ENCODE peak calls at places on chromosomes 16 and 17, in eight cellular contexts. One of them, this sample, is unnamed.
A peak's percentile ranks its signal among the peaks of the same experiment; 100 is the strongest.

GRCh38 chr17:1495265-1495664 is 2.8 kb upstream of the MYO1C start:
- DNase-seq in RWPE2: no peak
- DNase-seq in breast epithelium: peak; percentile 97
- DNase-seq in nephron progenitor cell: no peak
- DNase-seq in adrenal gland: no peak
- DNase-seq in lower leg skin: no peak
- DNase-seq in A549: no peak
- DNase-seq in endothelial cell: no peak
- DNase-seq in this sample: no peak

GRCh38 chr17:57744195-57745170 is 616 bp downstream of the CCDC182 start:
- DNase-seq in RWPE2: no peak
- DNase-seq in breast epithelium: no peak
- DNase-seq in nephron progenitor cell: no peak
- DNase-seq in adrenal gland: no peak
- DNase-seq in lower leg skin: no peak
- DNase-seq in A549: no peak
- DNase-seq in endothelial cell: no peak
- DNase-seq in this sample: no peak

GRCh38 chr16:727291-727977 is 528 bp downstream of the HAGHL start:
- DNase-seq in RWPE2: no peak
- DNase-seq in breast epithelium: no peak
- DNase-seq in nephron progenitor cell: no peak
- DNase-seq in adrenal gland: no peak
- DNase-seq in lower leg skin: no peak
- DNase-seq in A549: no peak
- DNase-seq in endothelial cell: no peak
- DNase-seq in this sample: no peak

GRCh38 chr16:66248096-66248495 is 118.4 kb upstream of the CDH5 start:
- DNase-seq in RWPE2: no peak
- DNase-seq in breast epithelium: no peak
- DNase-seq in nephron progenitor cell: no peak
- DNase-seq in adrenal gland: peak; percentile 57
- DNase-seq in lower leg skin: peak; percentile 78
- DNase-seq in A549: no peak
- DNase-seq in endothelial cell: no peak
- DNase-seq in this sample: peak; percentile 32

GRCh38 chr17:50200447-50201225 is 795 bp downstream of the COL1A1 start:
- DNase-seq in RWPE2: no peak
- DNase-seq in breast epithelium: peak; percentile 91
- DNase-seq in nephron progenitor cell: peak; percentile 92
- DNase-seq in adrenal gland: peak; percentile 93
- DNase-seq in lower leg skin: peak; percentile 92
- DNase-seq in A549: peak; percentile 95
- DNase-seq in endothelial cell: peak; percentile 84
- DNase-seq in this sample: peak; percentile 94

GRCh38 chr17:40820228-40820838 is 2.1 kb downstream of the KRT10 start:
- DNase-seq in RWPE2: no peak
- DNase-seq in breast epithelium: no peak
- DNase-seq in nephron progenitor cell: no peak
- DNase-seq in adrenal gland: no peak
- DNase-seq in lower leg skin: no peak
- DNase-seq in A549: no peak
- DNase-seq in endothelial cell: no peak
- DNase-seq in this sample: no peak

GRCh38 chr17:17739388-17740066 is 58.3 kb downstream of the RAI1 start:
- DNase-seq in RWPE2: no peak
- DNase-seq in breast epithelium: no peak
- DNase-seq in nephron progenitor cell: no peak
- DNase-seq in adrenal gland: peak; percentile 78
- DNase-seq in lower leg skin: no peak
- DNase-seq in A549: peak; percentile 88
- DNase-seq in endothelial cell: no peak
- DNase-seq in this sample: no peak

GRCh38 chr16:52212841-52213240 is 334.1 kb downstream of the TOX3 start:
- DNase-seq in RWPE2: no peak
- DNase-seq in breast epithelium: no peak
- DNase-seq in nephron progenitor cell: no peak
- DNase-seq in adrenal gland: no peak
- DNase-seq in lower leg skin: no peak
- DNase-seq in A549: no peak
- DNase-seq in endothelial cell: no peak
- DNase-seq in this sample: no peak

GRCh38 chr17:72556944-72557826 is 436.4 kb downstream of the SOX9 start:
- DNase-seq in RWPE2: peak; percentile 83
- DNase-seq in breast epithelium: peak; percentile 38
- DNase-seq in nephron progenitor cell: peak; percentile 78
- DNase-seq in adrenal gland: peak; percentile 76
- DNase-seq in lower leg skin: peak; percentile 54
- DNase-seq in A549: peak; percentile 93
- DNase-seq in endothelial cell: peak; percentile 79
- DNase-seq in this sample: peak; percentile 76

GRCh38 chr16:88662222-88662842 is 559 bp downstream of the MVD start:
- DNase-seq in RWPE2: no peak
- DNase-seq in breast epithelium: no peak
- DNase-seq in nephron progenitor cell: peak; percentile 36
- DNase-seq in adrenal gland: no peak
- DNase-seq in lower leg skin: no peak
- DNase-seq in A549: no peak
- DNase-seq in endothelial cell: no peak
- DNase-seq in this sample: no peak

GRCh38 chr16:19696961-19697360 is 21.1 kb downstream of the KNOP1 start:
- DNase-seq in RWPE2: no peak
- DNase-seq in breast epithelium: no peak
- DNase-seq in nephron progenitor cell: no peak
- DNase-seq in adrenal gland: no peak
- DNase-seq in lower leg skin: no peak
- DNase-seq in A549: no peak
- DNase-seq in endothelial cell: no peak
- DNase-seq in this sample: no peak

GRCh38 chr17:70772761-70773160 is 603.4 kb downstream of the KCNJ2 start:
- DNase-seq in RWPE2: no peak
- DNase-seq in breast epithelium: no peak
- DNase-seq in nephron progenitor cell: no peak
- DNase-seq in adrenal gland: no peak
- DNase-seq in lower leg skin: no peak
- DNase-seq in A549: no peak
- DNase-seq in endothelial cell: no peak
- DNase-seq in this sample: no peak

GRCh38 chr17:3843935-3844516 is 2.0 kb downstream of the NCBP3 start:
- DNase-seq in RWPE2: no peak
- DNase-seq in breast epithelium: no peak
- DNase-seq in nephron progenitor cell: peak; percentile 36
- DNase-seq in adrenal gland: peak; percentile 52
- DNase-seq in lower leg skin: no peak
- DNase-seq in A549: peak; percentile 87
- DNase-seq in endothelial cell: peak; percentile 52
- DNase-seq in this sample: no peak

GRCh38 chr16:84791088-84791487 is 28.7 kb upstream of the CRISPLD2 start:
- DNase-seq in RWPE2: no peak
- DNase-seq in breast epithelium: no peak
- DNase-seq in nephron progenitor cell: no peak
- DNase-seq in adrenal gland: no peak
- DNase-seq in lower leg skin: no peak
- DNase-seq in A549: no peak
- DNase-seq in endothelial cell: no peak
- DNase-seq in this sample: no peak

GRCh38 chr17:39027037-39027436 is 59.8 kb upstream of the FBXO47 start:
- DNase-seq in RWPE2: no peak
- DNase-seq in breast epithelium: peak; percentile 40
- DNase-seq in nephron progenitor cell: peak; percentile 58
- DNase-seq in adrenal gland: peak; percentile 54
- DNase-seq in lower leg skin: peak; percentile 69
- DNase-seq in A549: peak; percentile 40
- DNase-seq in endothelial cell: peak; percentile 15
- DNase-seq in this sample: no peak

GRCh38 chr16:85774136-85774535 is 23.2 kb upstream of the C16orf74 start:
- DNase-seq in RWPE2: no peak
- DNase-seq in breast epithelium: no peak
- DNase-seq in nephron progenitor cell: no peak
- DNase-seq in adrenal gland: no peak
- DNase-seq in lower leg skin: no peak
- DNase-seq in A549: no peak
- DNase-seq in endothelial cell: no peak
- DNase-seq in this sample: no peak

GRCh38 chr17:21239680-21240374 is 13.4 kb downstream of the NATD1 start:
- DNase-seq in RWPE2: no peak
- DNase-seq in breast epithelium: no peak
- DNase-seq in nephron progenitor cell: peak; percentile 24
- DNase-seq in adrenal gland: no peak
- DNase-seq in lower leg skin: no peak
- DNase-seq in A549: peak; percentile 84
- DNase-seq in endothelial cell: peak; percentile 21
- DNase-seq in this sample: no peak

GRCh38 chr16:77480671-77481315 is 46.0 kb upstream of the ADAMTS18 start:
- DNase-seq in RWPE2: no peak
- DNase-seq in breast epithelium: no peak
- DNase-seq in nephron progenitor cell: no peak
- DNase-seq in adrenal gland: no peak
- DNase-seq in lower leg skin: no peak
- DNase-seq in A549: no peak
- DNase-seq in endothelial cell: no peak
- DNase-seq in this sample: no peak

GRCh38 chr16:78537511-78537910 is 438.1 kb downstream of the WWOX start:
- DNase-seq in RWPE2: no peak
- DNase-seq in breast epithelium: no peak
- DNase-seq in nephron progenitor cell: no peak
- DNase-seq in adrenal gland: no peak
- DNase-seq in lower leg skin: no peak
- DNase-seq in A549: no peak
- DNase-seq in endothelial cell: no peak
- DNase-seq in this sample: no peak

GRCh38 chr17:55770220-55770870 is 19.5 kb downstream of the PCTP start:
- DNase-seq in RWPE2: no peak
- DNase-seq in breast epithelium: no peak
- DNase-seq in nephron progenitor cell: peak; percentile 14
- DNase-seq in adrenal gland: no peak
- DNase-seq in lower leg skin: no peak
- DNase-seq in A549: peak; percentile 84
- DNase-seq in endothelial cell: no peak
- DNase-seq in this sample: no peak

GRCh38 chr16:87206646-87207451 is 110.3 kb downstream of the C16orf95 start:
- DNase-seq in RWPE2: no peak
- DNase-seq in breast epithelium: no peak
- DNase-seq in nephron progenitor cell: no peak
- DNase-seq in adrenal gland: no peak
- DNase-seq in lower leg skin: peak; percentile 18
- DNase-seq in A549: no peak
- DNase-seq in endothelial cell: no peak
- DNase-seq in this sample: no peak

GRCh38 chr17:19686400-19687090 is 29.8 kb downstream of the SLC47A2 start:
- DNase-seq in RWPE2: no peak
- DNase-seq in breast epithelium: no peak
- DNase-seq in nephron progenitor cell: no peak
- DNase-seq in adrenal gland: no peak
- DNase-seq in lower leg skin: no peak
- DNase-seq in A549: no peak
- DNase-seq in endothelial cell: no peak
- DNase-seq in this sample: no peak

GRCh38 chr17:74325743-74326379 is at the start of gene KIF19:
- DNase-seq in RWPE2: no peak
- DNase-seq in breast epithelium: no peak
- DNase-seq in nephron progenitor cell: peak; percentile 77
- DNase-seq in adrenal gland: peak; percentile 53
- DNase-seq in lower leg skin: no peak
- DNase-seq in A549: no peak
- DNase-seq in endothelial cell: peak; percentile 68
- DNase-seq in this sample: no peak

GRCh38 chr16:2476741-2477140 is 1.8 kb downstream of the TBC1D24 start:
- DNase-seq in RWPE2: no peak
- DNase-seq in breast epithelium: no peak
- DNase-seq in nephron progenitor cell: no peak
- DNase-seq in adrenal gland: no peak
- DNase-seq in lower leg skin: no peak
- DNase-seq in A549: no peak
- DNase-seq in endothelial cell: no peak
- DNase-seq in this sample: no peak

GRCh38 chr17:76710863-76711611 is at the start of gene MXRA7:
- DNase-seq in RWPE2: no peak
- DNase-seq in breast epithelium: peak; percentile 64
- DNase-seq in nephron progenitor cell: peak; percentile 77
- DNase-seq in adrenal gland: peak; percentile 86
- DNase-seq in lower leg skin: no peak
- DNase-seq in A549: peak; percentile 78
- DNase-seq in endothelial cell: peak; percentile 65
- DNase-seq in this sample: no peak
- TF ChIP-seq CTCF in RWPE2: no peak
- TF ChIP-seq CTCF in breast epithelium: no peak
- TF ChIP-seq CTCF in nephron progenitor cell: no peak
- TF ChIP-seq CTCF in adrenal gland: no peak
- TF ChIP-seq CTCF in lower leg skin: no peak
- TF ChIP-seq CTCF in A549: no peak
- TF ChIP-seq CTCF in endothelial cell: no peak
- TF ChIP-seq CTCF in this sample: no peak

GRCh38 chr17:79811036-79811887 is 14.4 kb upstream of the CBX8 start:
- DNase-seq in RWPE2: no peak
- DNase-seq in breast epithelium: no peak
- DNase-seq in nephron progenitor cell: peak; percentile 62
- DNase-seq in adrenal gland: no peak
- DNase-seq in lower leg skin: no peak
- DNase-seq in A549: peak; percentile 94
- DNase-seq in endothelial cell: peak; percentile 70
- DNase-seq in this sample: peak; percentile 69
- TF ChIP-seq CTCF in RWPE2: peak; percentile 61
- TF ChIP-seq CTCF in breast epithelium: no peak
- TF ChIP-seq CTCF in nephron progenitor cell: peak; percentile 46
- TF ChIP-seq CTCF in adrenal gland: peak; percentile 32
- TF ChIP-seq CTCF in lower leg skin: no peak
- TF ChIP-seq CTCF in A549: peak; percentile 95
- TF ChIP-seq CTCF in endothelial cell: peak; percentile 49
- TF ChIP-seq CTCF in this sample: peak; percentile 76

GRCh38 chr16:24322106-24322505 is 66.0 kb downstream of the CACNG3 start:
- DNase-seq in RWPE2: no peak
- DNase-seq in breast epithelium: no peak
- DNase-seq in nephron progenitor cell: no peak
- DNase-seq in adrenal gland: no peak
- DNase-seq in lower leg skin: no peak
- DNase-seq in A549: no peak
- DNase-seq in endothelial cell: no peak
- DNase-seq in this sample: no peak

GRCh38 chr16:24319415-24319814 is 63.3 kb downstream of the CACNG3 start:
- DNase-seq in RWPE2: no peak
- DNase-seq in breast epithelium: no peak
- DNase-seq in nephron progenitor cell: no peak
- DNase-seq in adrenal gland: no peak
- DNase-seq in lower leg skin: no peak
- DNase-seq in A549: no peak
- DNase-seq in endothelial cell: no peak
- DNase-seq in this sample: no peak

GRCh38 chr16:24315343-24315742 is 59.2 kb downstream of the CACNG3 start:
- DNase-seq in RWPE2: no peak
- DNase-seq in breast epithelium: no peak
- DNase-seq in nephron progenitor cell: no peak
- DNase-seq in adrenal gland: no peak
- DNase-seq in lower leg skin: no peak
- DNase-seq in A549: no peak
- DNase-seq in endothelial cell: no peak
- DNase-seq in this sample: no peak

GRCh38 chr16:24318670-24319069 is 62.5 kb downstream of the CACNG3 start:
- DNase-seq in RWPE2: no peak
- DNase-seq in breast epithelium: no peak
- DNase-seq in nephron progenitor cell: no peak
- DNase-seq in adrenal gland: no peak
- DNase-seq in lower leg skin: no peak
- DNase-seq in A549: no peak
- DNase-seq in endothelial cell: no peak
- DNase-seq in this sample: no peak
- TF ChIP-seq CTCF in RWPE2: no peak
- TF ChIP-seq CTCF in breast epithelium: no peak
- TF ChIP-seq CTCF in nephron progenitor cell: no peak
- TF ChIP-seq CTCF in adrenal gland: no peak
- TF ChIP-seq CTCF in lower leg skin: no peak
- TF ChIP-seq CTCF in A549: no peak
- TF ChIP-seq CTCF in endothelial cell: no peak
- TF ChIP-seq CTCF in this sample: no peak

GRCh38 chr17:47821424-47822379 is at the start of gene OSBPL7:
- DNase-seq in RWPE2: no peak
- DNase-seq in breast epithelium: peak; percentile 57
- DNase-seq in nephron progenitor cell: peak; percentile 61
- DNase-seq in adrenal gland: peak; percentile 84
- DNase-seq in lower leg skin: peak; percentile 35
- DNase-seq in A549: peak; percentile 74
- DNase-seq in endothelial cell: peak; percentile 59
- DNase-seq in this sample: no peak
- TF ChIP-seq CTCF in RWPE2: peak; percentile 83
- TF ChIP-seq CTCF in breast epithelium: no peak
- TF ChIP-seq CTCF in nephron progenitor cell: no peak
- TF ChIP-seq CTCF in adrenal gland: no peak
- TF ChIP-seq CTCF in lower leg skin: no peak
- TF ChIP-seq CTCF in A549: peak; percentile 58
- TF ChIP-seq CTCF in endothelial cell: no peak
- TF ChIP-seq CTCF in this sample: peak; percentile 70